ENCODE peak calls at places on chromosomes 12 and 14, in four cellular contexts. H is fibroblast of the aortic adventitia, T is GM13976, W is IMR-90. C is an unnamed sample.

GRCh38 chr12:27794818-27795584 is 15.0 kb upstream of the MANSC4 start:
- DNase-seq in H (no peak), W (peak), T (no peak), C (no peak)

GRCh38 chr12:98973395-98973794 is 328.3 kb downstream of the APAF1 start:
- DNase-seq in T (no peak), H (peak), W (no peak), C (no peak)

GRCh38 chr14:79614443-79614842 is 596.9 kb downstream of the DIO2 start:
- DNase-seq in T (no peak), H (no peak), W (no peak), C (no peak)

GRCh38 chr12:4813741-4814140 is 93.5 kb downstream of the GALNT8 start:
- DNase-seq in H (no peak), W (no peak), T (no peak), C (no peak)

GRCh38 chr14:60722836-60723217 is 1.3 kb downstream of the SIX4 start:
- DNase-seq in T (no peak), H (peak), W (peak), C (no peak)

GRCh38 chr12:89156324-89156723 is 196.0 kb downstream of the DUSP6 start:
- DNase-seq in W (no peak), H (peak), T (no peak), C (no peak)

GRCh38 chr12:28539691-28540323 is 349.6 kb downstream of the CCDC91 start:
- DNase-seq in H (no peak), W (no peak), T (no peak), C (no peak)

GRCh38 chr12:32273063-32273521 is 126.3 kb upstream of the FGD4 start:
- DNase-seq in H (peak), W (peak), T (peak), C (no peak)

GRCh38 chr12:70469221-70469820 is 103.2 kb downstream of the KCNMB4 start:
- DNase-seq in W (no peak), T (no peak), H (no peak), C (no peak)

GRCh38 chr14:79281244-79282199 is 929.8 kb downstream of the DIO2 start:
- DNase-seq in W (no peak), H (no peak), T (no peak), C (no peak)

GRCh38 chr12:100221523-100221922 is 20.9 kb downstream of the ACTR6 start:
- DNase-seq in H (no peak), T (no peak), W (no peak), C (no peak)

DNA sequence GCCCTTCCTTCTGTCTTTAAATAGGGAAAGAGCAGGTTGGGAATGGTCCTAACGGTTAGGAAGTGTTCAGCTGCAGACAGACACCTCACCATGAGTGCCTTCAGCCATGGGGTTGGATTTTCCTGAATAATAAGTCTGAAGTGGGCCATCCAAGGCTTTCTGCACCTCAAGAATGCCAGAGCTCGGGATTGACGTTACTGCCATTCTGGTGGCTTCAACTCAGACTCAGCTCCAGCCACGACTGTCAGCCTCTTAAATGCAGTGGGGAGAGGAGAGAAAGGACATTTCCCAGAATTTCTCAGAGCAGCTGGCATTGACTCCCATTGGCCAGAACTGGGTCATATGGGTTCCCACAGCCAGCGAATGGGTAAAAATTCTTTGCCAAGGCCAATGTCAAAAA is 363.4 kb downstream of the MED13L start:
- DNase-seq in T (no peak), H (no peak), W (no peak), C (no peak)
- TF ChIP-seq CTCF in T (no peak), H (no peak), W (no peak), C (no peak)

DNA sequence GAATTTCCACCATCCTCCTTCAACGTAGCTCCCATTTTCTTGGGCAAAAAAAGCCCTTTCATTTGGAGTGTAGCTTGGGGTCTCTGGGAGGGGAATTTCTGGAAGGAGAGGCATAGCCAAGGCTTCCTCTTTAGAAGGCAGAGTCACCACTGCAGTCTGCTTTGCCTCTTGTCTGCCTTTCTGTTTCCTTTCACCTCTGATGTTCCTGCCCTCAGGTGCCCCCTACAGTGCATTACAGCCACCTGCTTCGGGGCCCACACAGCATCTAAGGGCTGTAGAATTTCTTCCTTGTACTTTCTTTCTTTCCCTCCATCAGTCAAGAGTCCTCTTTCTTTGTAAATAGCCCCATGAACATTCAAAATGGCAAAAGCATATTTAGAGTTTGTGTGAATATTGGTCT is 1313.9 kb downstream of the TMEM121 start:
- DNase-seq in H (no peak), T (peak), W (no peak), C (no peak)
- TF ChIP-seq CTCF in H (no peak), T (peak), W (no peak), C (no peak)

GRCh38 chr12:60684988-60685655 is 1089.3 kb downstream of the SLC16A7 start:
- DNase-seq in W (no peak), H (no peak), T (no peak), C (no peak)
- TF ChIP-seq CTCF in W (no peak), H (no peak), T (no peak), C (no peak)

DNA sequence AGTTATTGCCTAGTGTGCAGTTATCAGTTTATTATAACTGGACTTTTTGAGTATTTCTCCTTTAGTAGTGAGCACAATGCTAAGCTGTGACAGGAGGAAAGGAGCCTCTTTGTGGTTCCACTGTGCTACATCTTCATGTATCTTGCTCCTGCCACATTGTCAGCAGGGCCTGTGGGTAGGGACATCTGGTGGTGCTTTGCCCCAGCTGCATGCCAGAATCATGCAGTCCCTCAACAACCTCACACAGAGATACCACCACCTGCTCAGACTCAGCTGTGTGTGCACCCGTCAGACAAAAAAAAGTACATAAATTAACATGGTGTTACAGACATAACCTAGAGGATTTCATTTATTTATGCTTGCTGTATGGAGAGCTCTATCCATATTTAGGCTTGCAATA is 51.1 kb downstream of the MIS18BP1 start:
- DNase-seq in T (no peak), W (no peak), H (no peak), C (no peak)
- TF ChIP-seq CTCF in T (peak), W (peak), H (no peak), C (no peak)

GRCh38 chr12:104628338-104629135 is 171.8 kb downstream of the CHST11 start:
- DNase-seq in T (no peak), H (no peak), W (no peak), C (no peak)

GRCh38 chr12:104626069-104626690 is 169.4 kb downstream of the CHST11 start:
- DNase-seq in H (no peak), W (no peak), T (no peak), C (no peak)

GRCh38 chr12:104630230-104630670 is 173.5 kb downstream of the CHST11 start:
- DNase-seq in T (no peak), W (no peak), H (no peak), C (no peak)

GRCh38 chr12:104627975-104628322 is 171.2 kb downstream of the CHST11 start:
- DNase-seq in H (no peak), T (no peak), W (no peak), C (no peak)

GRCh38 chr12:104627231-104627974 is 170.7 kb downstream of the CHST11 start:
- DNase-seq in W (no peak), H (no peak), T (no peak), C (no peak)
- TF ChIP-seq CTCF in W (no peak), H (no peak), T (no peak), C (no peak)

DNA sequence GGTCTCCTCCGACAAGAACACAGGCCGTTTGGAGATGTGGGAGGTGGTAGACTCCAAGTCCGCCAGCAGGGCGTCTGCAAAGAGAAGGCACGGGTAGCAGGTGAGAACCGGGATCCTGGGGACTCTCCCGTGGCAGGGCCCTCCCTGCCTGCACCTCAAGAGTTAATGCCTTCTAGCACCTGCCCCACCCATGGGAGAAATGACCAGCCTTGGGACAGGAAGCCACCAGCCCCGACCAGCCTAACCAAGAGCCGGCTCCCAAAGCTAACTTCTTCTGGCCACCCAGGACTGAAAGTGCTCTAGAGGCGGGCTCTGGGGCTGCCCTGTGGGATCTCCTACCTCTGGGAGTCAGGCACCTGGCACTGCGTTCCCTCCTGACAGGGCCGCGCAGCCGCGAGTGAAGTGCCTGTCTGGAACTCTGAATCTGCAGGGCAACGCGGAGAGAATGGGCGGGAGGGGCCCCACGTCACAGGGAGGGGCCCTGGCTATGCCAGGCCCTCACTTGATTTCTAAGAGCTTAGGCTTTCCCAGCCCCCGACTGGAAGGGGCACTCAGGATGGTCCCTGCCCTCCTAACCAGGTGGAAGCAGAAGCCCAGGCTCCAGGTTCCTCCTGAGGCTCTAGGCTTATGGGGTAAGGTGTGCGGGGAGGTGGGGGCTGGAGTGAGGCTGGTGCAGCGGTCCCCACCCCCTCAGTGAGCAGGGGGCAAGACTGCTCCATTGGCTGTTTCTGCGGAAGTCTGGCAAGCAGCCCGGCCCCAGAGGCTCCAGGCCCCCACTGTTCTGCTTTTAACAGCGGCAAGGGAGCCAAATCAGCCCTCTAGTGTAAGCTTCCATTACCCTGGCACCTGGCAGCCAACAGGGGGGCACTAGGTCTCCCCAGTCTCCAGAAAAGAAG is 23.6 kb upstream of the RPLP0 start:
- DNase-seq in H (peak), T (no peak), W (no peak), C (no peak)
- TF ChIP-seq CTCF in H (no peak), T (no peak), W (no peak), C (no peak)

GRCh38 chr12:1690578-1691122 is at the start of gene ADIPOR2:
- DNase-seq in W (peak), H (peak), T (peak), C (peak)
- TF ChIP-seq CTCF in W (no peak), H (no peak), T (no peak), C (no peak)

DNA sequence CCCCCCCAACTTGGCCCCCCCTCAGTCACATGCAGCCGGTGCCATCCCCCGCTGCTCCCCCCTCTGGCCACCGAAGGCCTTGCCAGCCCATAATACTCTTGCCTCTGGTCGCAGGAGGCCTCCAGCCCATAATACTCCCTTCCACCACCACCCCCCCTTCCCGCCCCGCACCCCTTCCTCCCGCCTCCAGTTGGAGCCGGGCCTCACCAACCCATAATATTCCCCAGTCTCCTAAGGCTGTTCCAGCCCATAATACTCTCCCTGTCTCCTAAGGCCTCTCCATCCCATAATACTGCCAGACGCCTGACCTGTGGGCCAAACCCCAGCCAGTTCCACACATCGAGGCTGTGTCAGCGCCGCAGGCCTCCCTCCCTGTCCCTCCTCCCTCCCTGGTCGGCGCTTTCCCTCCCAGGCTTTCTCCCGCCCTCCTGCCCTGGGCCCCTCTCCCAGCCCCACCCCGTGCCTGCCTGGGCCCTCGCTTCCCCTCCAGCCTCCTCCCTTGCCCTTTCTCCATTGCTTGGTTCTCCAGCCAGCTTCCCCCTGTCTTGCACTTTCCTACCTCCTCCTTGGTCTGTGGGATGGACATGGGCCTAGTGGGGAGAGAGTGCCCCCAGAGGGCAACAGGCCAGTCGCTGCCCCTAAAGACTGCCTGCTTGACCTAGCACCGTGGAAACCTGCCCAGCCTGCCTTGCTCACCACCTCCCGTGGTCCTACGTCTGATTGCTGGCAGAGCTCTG is 6.8 kb upstream of the CHD4 start:
- DNase-seq in W (peak), H (peak), T (peak), C (peak)
- TF ChIP-seq CTCF in W (peak), H (peak), T (peak), C (no peak)

DNA sequence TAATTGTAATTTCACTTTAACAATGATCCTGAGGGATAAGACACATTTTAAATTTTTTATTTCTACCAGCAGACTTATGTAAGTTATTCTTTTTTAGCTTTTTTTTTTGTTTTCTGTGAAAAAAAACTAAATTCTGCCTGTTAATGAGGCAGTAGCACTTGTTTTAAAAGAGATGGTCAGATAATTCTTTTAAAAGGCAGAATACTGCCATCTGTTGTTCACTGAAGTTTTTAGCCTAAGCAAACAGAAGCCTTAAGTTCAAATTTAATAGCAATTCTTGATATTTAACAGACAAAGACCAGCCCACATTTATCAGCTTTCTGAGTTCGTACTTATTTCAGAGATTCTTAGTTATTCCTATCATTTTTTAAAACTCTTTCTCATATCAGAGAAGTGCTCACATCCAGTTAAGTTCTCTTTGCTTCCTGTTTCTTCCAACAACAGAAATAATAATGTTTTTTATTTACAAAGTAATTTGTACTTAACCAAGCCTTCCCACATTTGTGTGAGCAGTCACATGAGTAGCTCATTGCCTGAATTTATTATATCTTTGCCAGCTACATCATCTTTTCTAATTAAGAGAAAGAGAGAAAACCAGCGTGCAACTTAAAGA is 93.4 kb upstream of the SLCO1C1 start:
- DNase-seq in T (no peak), W (peak), H (peak), C (no peak)
- TF ChIP-seq CTCF in T (peak), W (peak), H (peak), C (no peak)

GRCh38 chr12:46534442-46534841 is 161.9 kb upstream of the SLC38A2 start:
- DNase-seq in T (no peak), W (no peak), H (peak), C (no peak)

GRCh38 chr12:46533723-46534122 is 161.2 kb upstream of the SLC38A2 start:
- DNase-seq in W (no peak), H (peak), T (no peak), C (no peak)

GRCh38 chr12:46538976-46539375 is 166.4 kb upstream of the SLC38A2 start:
- DNase-seq in W (no peak), T (no peak), H (no peak), C (no peak)

GRCh38 chr12:46537387-46537959 is 164.9 kb upstream of the SLC38A2 start:
- DNase-seq in T (no peak), W (no peak), H (no peak), C (no peak)

DNA sequence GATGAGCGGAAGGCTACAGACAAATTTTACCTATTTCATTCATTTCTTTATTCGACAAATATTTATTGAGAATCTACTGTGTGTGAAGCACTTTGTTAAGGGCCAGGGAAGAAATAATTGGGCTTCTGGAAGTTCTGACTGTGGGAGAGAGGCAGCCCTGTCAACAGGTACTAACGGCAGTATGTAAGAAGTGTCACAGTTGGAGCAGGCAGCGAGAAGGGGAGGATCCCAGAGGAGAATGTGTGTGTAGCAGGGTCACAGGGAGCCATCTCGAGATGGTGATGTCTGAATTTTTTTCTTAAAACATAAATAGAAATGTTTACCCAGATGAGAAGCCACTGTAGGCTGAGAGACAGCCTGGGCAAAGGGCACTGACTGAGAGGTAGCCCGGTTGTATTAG is 163.3 kb upstream of the SLC38A2 start:
- DNase-seq in T (no peak), H (no peak), W (no peak), C (no peak)
- TF ChIP-seq CTCF in T (no peak), H (no peak), W (no peak), C (no peak)

C was measured in natural killer cell.